ENCODE peak calls at places on chromosomes 1 and 21, in nine cellular contexts. One of them, this sample, is unnamed.

GRCh38 chr1:17031436-17031835 is 19.7 kb upstream of the ATP13A2 start:
- DNase-seq in CD8-positive, alpha-beta memory T cell: no peak
- DNase-seq in HTR-8/SVneo: no peak
- DNase-seq in AG09309: no peak
- DNase-seq in CD8-positive, alpha-beta T cell: no peak
- DNase-seq in Panc1: no peak
- DNase-seq in Caki2: no peak
- DNase-seq in right lobe of liver: no peak
- DNase-seq in uterus: no peak
- DNase-seq in this sample: peak; percentile 68

GRCh38 chr1:109890115-109890953 is 20.3 kb upstream of the CSF1 start:
- DNase-seq in CD8-positive, alpha-beta memory T cell: no peak
- DNase-seq in HTR-8/SVneo: no peak
- DNase-seq in AG09309: no peak
- DNase-seq in CD8-positive, alpha-beta T cell: no peak
- DNase-seq in Panc1: no peak
- DNase-seq in Caki2: no peak
- DNase-seq in right lobe of liver: no peak
- DNase-seq in uterus: no peak
- DNase-seq in this sample: no peak

GRCh38 chr1:104072915-104073371 is 323.2 kb downstream of the AMY1C start:
- DNase-seq in CD8-positive, alpha-beta memory T cell: no peak
- DNase-seq in HTR-8/SVneo: no peak
- DNase-seq in AG09309: no peak
- DNase-seq in CD8-positive, alpha-beta T cell: no peak
- DNase-seq in Panc1: no peak
- DNase-seq in Caki2: no peak
- DNase-seq in right lobe of liver: no peak
- DNase-seq in uterus: no peak
- DNase-seq in this sample: no peak

GRCh38 chr1:225814381-225814780 is 4.5 kb downstream of the EPHX1 start:
- DNase-seq in CD8-positive, alpha-beta memory T cell: no peak
- DNase-seq in HTR-8/SVneo: no peak
- DNase-seq in AG09309: no peak
- DNase-seq in CD8-positive, alpha-beta T cell: no peak
- DNase-seq in Panc1: no peak
- DNase-seq in Caki2: no peak
- DNase-seq in right lobe of liver: no peak
- DNase-seq in uterus: peak; percentile 45
- DNase-seq in this sample: no peak

GRCh38 chr1:27348861-27349783 is 7.3 kb downstream of the SYTL1 start:
- DNase-seq in CD8-positive, alpha-beta memory T cell: peak; percentile 53
- DNase-seq in HTR-8/SVneo: peak; percentile 60
- DNase-seq in AG09309: no peak
- DNase-seq in CD8-positive, alpha-beta T cell: peak; percentile 46
- DNase-seq in Panc1: no peak
- DNase-seq in Caki2: peak; percentile 39
- DNase-seq in right lobe of liver: no peak
- DNase-seq in uterus: no peak
- DNase-seq in this sample: peak; percentile 90

GRCh38 chr1:202576816-202577215 is 133.4 kb downstream of the SYT2 start:
- DNase-seq in CD8-positive, alpha-beta memory T cell: no peak
- DNase-seq in HTR-8/SVneo: no peak
- DNase-seq in AG09309: peak; percentile 73
- DNase-seq in CD8-positive, alpha-beta T cell: no peak
- DNase-seq in Panc1: no peak
- DNase-seq in Caki2: no peak
- DNase-seq in right lobe of liver: no peak
- DNase-seq in uterus: no peak
- DNase-seq in this sample: no peak

GRCh38 chr1:203632941-203633340 is 6.3 kb downstream of the ATP2B4 start:
- DNase-seq in CD8-positive, alpha-beta memory T cell: no peak
- DNase-seq in HTR-8/SVneo: no peak
- DNase-seq in AG09309: no peak
- DNase-seq in CD8-positive, alpha-beta T cell: no peak
- DNase-seq in Panc1: no peak
- DNase-seq in Caki2: no peak
- DNase-seq in right lobe of liver: no peak
- DNase-seq in uterus: no peak
- DNase-seq in this sample: no peak

GRCh38 chr21:25956993-25957714 is 213.4 kb downstream of the APP start:
- DNase-seq in CD8-positive, alpha-beta memory T cell: no peak
- DNase-seq in HTR-8/SVneo: no peak
- DNase-seq in AG09309: peak; percentile 62
- DNase-seq in CD8-positive, alpha-beta T cell: no peak
- DNase-seq in Panc1: no peak
- DNase-seq in Caki2: no peak
- DNase-seq in right lobe of liver: no peak
- DNase-seq in uterus: no peak
- DNase-seq in this sample: no peak

GRCh38 chr1:8533124-8533523 is 215.2 kb downstream of the SLC45A1 start:
- DNase-seq in CD8-positive, alpha-beta memory T cell: no peak
- DNase-seq in HTR-8/SVneo: no peak
- DNase-seq in AG09309: no peak
- DNase-seq in CD8-positive, alpha-beta T cell: no peak
- DNase-seq in Panc1: no peak
- DNase-seq in Caki2: no peak
- DNase-seq in right lobe of liver: no peak
- DNase-seq in uterus: no peak
- DNase-seq in this sample: no peak

This sample was measured in SK-N-SH.